ENCODE peak calls at places on chromosomes 3 and 15, in seven cellular contexts. One of them, this sample, is unnamed.

GRCh38 chr15:65971741-65971995 is 102.4 kb downstream of the RAB11A start:
- DNase-seq in IMR-90: no peak
- DNase-seq in WTC11: no peak
- DNase-seq in astrocyte of the spinal cord: no peak
- DNase-seq in OCI-LY7: no peak
- DNase-seq in sigmoid colon: no peak
- DNase-seq in adrenal gland: no peak
- DNase-seq in this sample: no peak

GRCh38 chr3:123618768-123619484 is 34.1 kb upstream of the HACD2 start:
- DNase-seq in IMR-90: peak; percentile 82
- DNase-seq in WTC11: no peak
- DNase-seq in astrocyte of the spinal cord: peak; percentile 75
- DNase-seq in OCI-LY7: peak; percentile 7
- DNase-seq in sigmoid colon: peak; percentile 89
- DNase-seq in adrenal gland: peak; percentile 62
- DNase-seq in this sample: no peak

GRCh38 chr3:139679218-139679617 is 1.4 kb upstream of the NMNAT3 start:
- DNase-seq in IMR-90: no peak
- DNase-seq in WTC11: no peak
- DNase-seq in astrocyte of the spinal cord: no peak
- DNase-seq in OCI-LY7: no peak
- DNase-seq in sigmoid colon: no peak
- DNase-seq in adrenal gland: no peak
- DNase-seq in this sample: no peak

GRCh38 chr15:43225201-43225949 is 4.6 kb upstream of the EPB42 start:
- DNase-seq in IMR-90: peak; percentile 63
- DNase-seq in WTC11: peak; percentile 40
- DNase-seq in astrocyte of the spinal cord: peak; percentile 68
- DNase-seq in OCI-LY7: peak; percentile 60
- DNase-seq in sigmoid colon: no peak
- DNase-seq in adrenal gland: peak; percentile 45
- DNase-seq in this sample: no peak

GRCh38 chr3:43994594-43995077 is 247.1 kb upstream of the TOPAZ1 start:
- DNase-seq in IMR-90: no peak
- DNase-seq in WTC11: no peak
- DNase-seq in astrocyte of the spinal cord: no peak
- DNase-seq in OCI-LY7: peak; percentile 29
- DNase-seq in sigmoid colon: no peak
- DNase-seq in adrenal gland: no peak
- DNase-seq in this sample: no peak

GRCh38 chr15:66878761-66879160 is 176.7 kb downstream of the SMAD6 start:
- DNase-seq in IMR-90: no peak
- DNase-seq in WTC11: no peak
- DNase-seq in astrocyte of the spinal cord: no peak
- DNase-seq in OCI-LY7: peak; percentile 13
- DNase-seq in sigmoid colon: no peak
- DNase-seq in adrenal gland: no peak
- DNase-seq in this sample: peak; percentile 59

GRCh38 chr3:190862209-190863118 is at the start of gene GMNC:
- DNase-seq in IMR-90: peak; percentile 48
- DNase-seq in WTC11: peak; percentile 75
- DNase-seq in astrocyte of the spinal cord: peak; percentile 81
- DNase-seq in OCI-LY7: no peak
- DNase-seq in sigmoid colon: peak; percentile 89
- DNase-seq in adrenal gland: peak; percentile 72
- DNase-seq in this sample: peak; percentile 90

GRCh38 chr3:141477224-141477623 is 9.6 kb upstream of the RASA2 start:
- DNase-seq in IMR-90: peak; percentile 94
- DNase-seq in WTC11: no peak
- DNase-seq in astrocyte of the spinal cord: peak; percentile 87
- DNase-seq in OCI-LY7: no peak
- DNase-seq in sigmoid colon: no peak
- DNase-seq in adrenal gland: no peak
- DNase-seq in this sample: no peak

GRCh38 chr15:27645672-27646071 is 453.4 kb downstream of the OCA2 start:
- DNase-seq in IMR-90: no peak
- DNase-seq in WTC11: no peak
- DNase-seq in astrocyte of the spinal cord: no peak
- DNase-seq in OCI-LY7: no peak
- DNase-seq in sigmoid colon: no peak
- DNase-seq in adrenal gland: no peak
- DNase-seq in this sample: no peak

GRCh38 chr3:195119461-195120198 is 151.3 kb downstream of the XXYLT1 start:
- DNase-seq in IMR-90: peak; percentile 86
- DNase-seq in WTC11: peak; percentile 56
- DNase-seq in astrocyte of the spinal cord: peak; percentile 91
- DNase-seq in OCI-LY7: no peak
- DNase-seq in sigmoid colon: no peak
- DNase-seq in adrenal gland: no peak
- DNase-seq in this sample: peak; percentile 88

GRCh38 chr3:2334921-2335320 is 236.3 kb downstream of the CNTN4 start:
- DNase-seq in IMR-90: no peak
- DNase-seq in WTC11: no peak
- DNase-seq in astrocyte of the spinal cord: no peak
- DNase-seq in OCI-LY7: no peak
- DNase-seq in sigmoid colon: no peak
- DNase-seq in adrenal gland: no peak
- DNase-seq in this sample: no peak

GRCh38 chr3:156483961-156484787 is 70.7 kb downstream of the SSR3 start:
- DNase-seq in IMR-90: peak; percentile 66
- DNase-seq in WTC11: no peak
- DNase-seq in astrocyte of the spinal cord: peak; percentile 84
- DNase-seq in OCI-LY7: peak; percentile 74
- DNase-seq in sigmoid colon: peak; percentile 66
- DNase-seq in adrenal gland: no peak
- DNase-seq in this sample: no peak

GRCh38 chr3:119880966-119881365 is 99.1 kb downstream of the NR1I2 start:
- DNase-seq in IMR-90: peak; percentile 62
- DNase-seq in WTC11: no peak
- DNase-seq in astrocyte of the spinal cord: no peak
- DNase-seq in OCI-LY7: no peak
- DNase-seq in sigmoid colon: no peak
- DNase-seq in adrenal gland: no peak
- DNase-seq in this sample: no peak

GRCh38 chr3:10248984-10249748 is 907 bp downstream of the TATDN2 start:
- DNase-seq in IMR-90: peak; percentile 2
- DNase-seq in WTC11: peak; percentile 47
- DNase-seq in astrocyte of the spinal cord: no peak
- DNase-seq in OCI-LY7: peak; percentile 48
- DNase-seq in sigmoid colon: peak; percentile 77
- DNase-seq in adrenal gland: peak; percentile 32
- DNase-seq in this sample: no peak

GRCh38 chr3:192848371-192849233 is 69.1 kb downstream of the MB21D2 start:
- DNase-seq in IMR-90: peak; percentile 58
- DNase-seq in WTC11: no peak
- DNase-seq in astrocyte of the spinal cord: no peak
- DNase-seq in OCI-LY7: no peak
- DNase-seq in sigmoid colon: no peak
- DNase-seq in adrenal gland: no peak
- DNase-seq in this sample: no peak

GRCh38 chr15:48414015-48414414 is 82.8 kb downstream of the DUT start:
- DNase-seq in IMR-90: peak; percentile 68
- DNase-seq in WTC11: no peak
- DNase-seq in astrocyte of the spinal cord: peak; percentile 63
- DNase-seq in OCI-LY7: no peak
- DNase-seq in sigmoid colon: peak; percentile 79
- DNase-seq in adrenal gland: no peak
- DNase-seq in this sample: no peak

GRCh38 chr3:52314495-52314894 is 1.6 kb upstream of the DNAH1 start:
- DNase-seq in IMR-90: no peak
- DNase-seq in WTC11: no peak
- DNase-seq in astrocyte of the spinal cord: no peak
- DNase-seq in OCI-LY7: no peak
- DNase-seq in sigmoid colon: no peak
- DNase-seq in adrenal gland: no peak
- DNase-seq in this sample: no peak

GRCh38 chr15:28082891-28083688 is 16.0 kb downstream of the OCA2 start:
- DNase-seq in IMR-90: no peak
- DNase-seq in WTC11: no peak
- DNase-seq in astrocyte of the spinal cord: no peak
- DNase-seq in OCI-LY7: no peak
- DNase-seq in sigmoid colon: no peak
- DNase-seq in adrenal gland: no peak
- DNase-seq in this sample: no peak

GRCh38 chr3:150469031-150469930 is 61.2 kb downstream of the TSC22D2 start:
- DNase-seq in IMR-90: peak; percentile 98
- DNase-seq in WTC11: no peak
- DNase-seq in astrocyte of the spinal cord: peak; percentile 97
- DNase-seq in OCI-LY7: no peak
- DNase-seq in sigmoid colon: peak; percentile 81
- DNase-seq in adrenal gland: peak; percentile 71
- DNase-seq in this sample: no peak

GRCh38 chr3:69087030-69087791 is 2.5 kb downstream of the ARL6IP5 start:
- DNase-seq in IMR-90: no peak
- DNase-seq in WTC11: no peak
- DNase-seq in astrocyte of the spinal cord: no peak
- DNase-seq in OCI-LY7: no peak
- DNase-seq in sigmoid colon: no peak
- DNase-seq in adrenal gland: no peak
- DNase-seq in this sample: no peak

GRCh38 chr3:72536206-72536887 is 311.9 kb downstream of the SHQ1 start:
- DNase-seq in IMR-90: no peak
- DNase-seq in WTC11: no peak
- DNase-seq in astrocyte of the spinal cord: no peak
- DNase-seq in OCI-LY7: no peak
- DNase-seq in sigmoid colon: no peak
- DNase-seq in adrenal gland: no peak
- DNase-seq in this sample: no peak

GRCh38 chr3:72535789-72536188 is 312.5 kb downstream of the SHQ1 start:
- DNase-seq in IMR-90: no peak
- DNase-seq in WTC11: no peak
- DNase-seq in astrocyte of the spinal cord: no peak
- DNase-seq in OCI-LY7: no peak
- DNase-seq in sigmoid colon: no peak
- DNase-seq in adrenal gland: no peak
- DNase-seq in this sample: no peak

GRCh38 chr3:72538070-72538745 is 310.0 kb downstream of the SHQ1 start:
- DNase-seq in IMR-90: no peak
- DNase-seq in WTC11: no peak
- DNase-seq in astrocyte of the spinal cord: no peak
- DNase-seq in OCI-LY7: no peak
- DNase-seq in sigmoid colon: no peak
- DNase-seq in adrenal gland: no peak
- DNase-seq in this sample: no peak

GRCh38 chr3:72539856-72540255 is 308.4 kb downstream of the SHQ1 start:
- DNase-seq in IMR-90: no peak
- DNase-seq in WTC11: no peak
- DNase-seq in astrocyte of the spinal cord: no peak
- DNase-seq in OCI-LY7: no peak
- DNase-seq in sigmoid colon: no peak
- DNase-seq in adrenal gland: no peak
- DNase-seq in this sample: no peak

DNA sequence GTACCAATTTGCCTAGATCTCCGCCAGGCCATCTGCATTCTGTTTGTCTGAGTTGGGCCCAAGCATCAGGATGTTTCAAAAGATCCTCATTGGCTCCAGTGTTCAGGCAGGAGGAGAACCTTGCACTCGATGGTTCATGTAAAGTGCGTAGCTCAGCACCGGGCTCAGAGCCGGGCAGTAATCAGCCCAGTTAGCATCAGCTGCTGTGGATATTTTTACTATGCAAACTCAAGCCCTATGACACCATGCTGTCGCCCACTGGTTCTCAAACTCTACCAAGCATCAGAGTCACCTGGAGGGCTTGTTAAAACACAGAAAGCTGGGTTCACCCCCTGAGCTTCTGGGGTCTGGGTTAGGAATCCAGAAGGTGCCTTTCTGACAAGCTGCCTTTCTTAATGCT is 310.8 kb downstream of the SHQ1 start:
- DNase-seq in IMR-90: no peak
- DNase-seq in WTC11: no peak
- DNase-seq in astrocyte of the spinal cord: no peak
- DNase-seq in OCI-LY7: no peak
- DNase-seq in sigmoid colon: no peak
- DNase-seq in adrenal gland: no peak
- DNase-seq in this sample: no peak
- TF ChIP-seq CTCF in IMR-90: no peak
- TF ChIP-seq CTCF in WTC11: no peak
- TF ChIP-seq CTCF in astrocyte of the spinal cord: no peak
- TF ChIP-seq CTCF in OCI-LY7: no peak
- TF ChIP-seq CTCF in sigmoid colon: no peak
- TF ChIP-seq CTCF in adrenal gland: no peak
- TF ChIP-seq CTCF in this sample: no peak

GRCh38 chr15:99604865-99605264 is 39.1 kb downstream of the MEF2A start:
- DNase-seq in IMR-90: no peak
- DNase-seq in WTC11: no peak
- DNase-seq in astrocyte of the spinal cord: no peak
- DNase-seq in OCI-LY7: peak; percentile 27
- DNase-seq in sigmoid colon: no peak
- DNase-seq in adrenal gland: no peak
- DNase-seq in this sample: no peak
- TF ChIP-seq CTCF in IMR-90: no peak
- TF ChIP-seq CTCF in WTC11: no peak
- TF ChIP-seq CTCF in astrocyte of the spinal cord: no peak
- TF ChIP-seq CTCF in OCI-LY7: no peak
- TF ChIP-seq CTCF in sigmoid colon: no peak
- TF ChIP-seq CTCF in adrenal gland: no peak
- TF ChIP-seq CTCF in this sample: no peak

GRCh38 chr15:63040954-63041353 is 1.6 kb upstream of the TPM1 start:
- DNase-seq in IMR-90: no peak
- DNase-seq in WTC11: no peak
- DNase-seq in astrocyte of the spinal cord: no peak
- DNase-seq in OCI-LY7: no peak
- DNase-seq in sigmoid colon: no peak
- DNase-seq in adrenal gland: no peak
- DNase-seq in this sample: no peak
- TF ChIP-seq CTCF in IMR-90: no peak
- TF ChIP-seq CTCF in WTC11: no peak
- TF ChIP-seq CTCF in astrocyte of the spinal cord: no peak
- TF ChIP-seq CTCF in OCI-LY7: no peak
- TF ChIP-seq CTCF in sigmoid colon: no peak
- TF ChIP-seq CTCF in adrenal gland: no peak
- TF ChIP-seq CTCF in this sample: no peak

DNA sequence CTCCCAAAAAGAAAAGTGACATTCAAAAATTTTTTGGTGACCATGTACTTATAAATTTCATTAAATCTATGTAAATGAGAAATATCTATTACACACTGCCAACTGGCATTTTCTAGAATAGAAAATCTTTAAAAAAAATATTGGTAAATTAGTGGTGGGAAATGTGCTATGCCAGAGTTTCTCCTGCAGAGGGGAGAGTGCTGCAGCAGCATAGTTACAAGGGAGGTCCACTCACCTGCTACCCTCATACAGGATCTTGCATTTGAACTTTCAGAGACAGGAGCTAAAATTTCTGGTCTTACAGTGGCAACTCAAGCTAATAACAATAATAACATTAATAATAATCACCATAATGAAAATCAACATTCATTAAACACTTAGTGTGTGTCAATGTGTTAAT is 459.6 kb downstream of the NSUN3 start:
- DNase-seq in IMR-90: no peak
- DNase-seq in WTC11: no peak
- DNase-seq in astrocyte of the spinal cord: no peak
- DNase-seq in OCI-LY7: no peak
- DNase-seq in sigmoid colon: no peak
- DNase-seq in adrenal gland: no peak
- DNase-seq in this sample: no peak
- TF ChIP-seq CTCF in IMR-90: no peak
- TF ChIP-seq CTCF in WTC11: peak; percentile 25
- TF ChIP-seq CTCF in astrocyte of the spinal cord: peak; percentile 37
- TF ChIP-seq CTCF in OCI-LY7: peak; percentile 22
- TF ChIP-seq CTCF in sigmoid colon: no peak
- TF ChIP-seq CTCF in adrenal gland: no peak
- TF ChIP-seq CTCF in this sample: peak; percentile 39